ENCODE peak calls at places on chromosomes 11 and 22, in seven cellular contexts. D is BJ, I is heart left ventricle, B is A549, Z is lower leg skin, R is AG10803, J is left ventricle myocardium inferior. K is an unnamed sample.

GRCh38 chr11:72553748-72554147 is 119.4 kb upstream of the CLPB start:
- DNase-seq in D (no peak), R (no peak), I (no peak), J (no peak), B (peak), Z (peak), K (no peak)

GRCh38 chr11:125064070-125064469 is 965 bp downstream of the SLC37A2 start:
- DNase-seq in I (no peak), B (no peak), Z (peak), D (no peak), J (no peak), R (no peak), K (no peak)

GRCh38 chr11:96265236-96265737 is 77.7 kb downstream of the MAML2 start:
- DNase-seq in R (no peak), D (no peak), B (no peak), Z (no peak), I (no peak), J (no peak), K (no peak)

GRCh38 chr11:111637885-111638284 is 35.6 kb downstream of the SIK2 start:
- DNase-seq in D (no peak), I (no peak), Z (no peak), B (no peak), J (no peak), R (no peak), K (no peak)

GRCh38 chr22:25202290-25202921 is 2.7 kb downstream of the CRYBB3 start:
- DNase-seq in B (peak), I (peak), Z (no peak), J (peak), R (peak), D (no peak), K (no peak)

GRCh38 chr11:131025020-131025419 is 108.7 kb upstream of the SNX19 start:
- DNase-seq in D (no peak), J (no peak), I (no peak), B (peak), Z (no peak), R (peak), K (no peak)

GRCh38 chr22:20128902-20129746 is 2.5 kb upstream of the ZDHHC8 start:
- DNase-seq in B (peak), D (no peak), J (no peak), I (no peak), Z (no peak), R (peak), K (no peak)

GRCh38 chr22:49887716-49888115 is 30.5 kb downstream of the ALG12 start:
- DNase-seq in R (no peak), B (no peak), J (no peak), D (no peak), Z (no peak), I (no peak), K (no peak)

GRCh38 chr11:2687223-2687530 is 12.6 kb downstream of the KCNQ1OT1 start:
- DNase-seq in Z (no peak), B (no peak), I (no peak), R (no peak), D (no peak), J (no peak), K (no peak)

GRCh38 chr22:17260950-17261349 is 41.7 kb upstream of the ADA2 start:
- DNase-seq in Z (no peak), R (no peak), D (no peak), J (no peak), B (no peak), I (no peak), K (no peak)

GRCh38 chr11:44309483-44310197 is at the start of gene ALX4:
- DNase-seq in D (peak), B (peak), I (peak), J (peak), Z (no peak), R (peak), K (peak)

GRCh38 chr11:126317681-126318641 is 14.1 kb downstream of the DCPS start:
- DNase-seq in D (no peak), Z (peak), R (peak), B (no peak), I (peak), J (peak), K (no peak)

GRCh38 chr11:75403983-75404658 is 4.8 kb downstream of the RPS3 start:
- DNase-seq in B (no peak), R (no peak), J (no peak), D (no peak), I (no peak), Z (no peak), K (no peak)

GRCh38 chr11:128341280-128341679 is 246.1 kb downstream of the ETS1 start:
- DNase-seq in R (no peak), B (no peak), Z (no peak), D (no peak), J (no peak), I (no peak), K (no peak)

GRCh38 chr11:76579047-76579751 is 91.3 kb downstream of the LRRC32 start:
- DNase-seq in R (no peak), J (peak), I (peak), B (no peak), D (no peak), Z (no peak), K (no peak)

GRCh38 chr11:2864890-2865289 is 20.7 kb downstream of the CDKN1C start:
- DNase-seq in J (no peak), D (no peak), R (no peak), B (no peak), I (no peak), Z (no peak), K (no peak)

GRCh38 chr11:65891180-65892136 is 985 bp downstream of the CCDC85B start:
- DNase-seq in J (peak), B (peak), I (peak), Z (peak), R (no peak), D (no peak), K (no peak)

GRCh38 chr22:19289475-19290161 is 1.9 kb downstream of the CLTCL1 start:
- DNase-seq in I (no peak), J (no peak), Z (no peak), R (peak), D (no peak), B (no peak), K (peak)

GRCh38 chr11:18617688-18618340 is 16.3 kb downstream of the SPTY2D1 start:
- DNase-seq in Z (no peak), I (no peak), B (no peak), D (no peak), R (peak), J (no peak), K (no peak)

GRCh38 chr11:8384199-8384821 is 120.6 kb upstream of the LMO1 start:
- DNase-seq in R (peak), D (peak), I (no peak), J (no peak), Z (no peak), B (peak), K (no peak)
- TF ChIP-seq CTCF in R (no peak), D (peak), I (no peak), J (no peak), Z (no peak), B (no peak), K (no peak)

GRCh38 chr11:11788067-11788710 is 53.6 kb upstream of the USP47 start:
- DNase-seq in D (no peak), J (no peak), I (no peak), B (no peak), R (no peak), Z (no peak), K (no peak)

GRCh38 chr11:11786234-11786633 is 55.5 kb upstream of the USP47 start:
- DNase-seq in Z (no peak), R (peak), J (no peak), I (no peak), D (no peak), B (no peak), K (no peak)

GRCh38 chr11:11787305-11788066 is 54.3 kb upstream of the USP47 start:
- DNase-seq in B (peak), I (peak), D (no peak), Z (peak), J (peak), R (peak), K (peak)

GRCh38 chr11:11789735-11790369 is 51.9 kb upstream of the USP47 start:
- DNase-seq in B (peak), I (no peak), Z (no peak), D (no peak), R (peak), J (no peak), K (no peak)

DNA sequence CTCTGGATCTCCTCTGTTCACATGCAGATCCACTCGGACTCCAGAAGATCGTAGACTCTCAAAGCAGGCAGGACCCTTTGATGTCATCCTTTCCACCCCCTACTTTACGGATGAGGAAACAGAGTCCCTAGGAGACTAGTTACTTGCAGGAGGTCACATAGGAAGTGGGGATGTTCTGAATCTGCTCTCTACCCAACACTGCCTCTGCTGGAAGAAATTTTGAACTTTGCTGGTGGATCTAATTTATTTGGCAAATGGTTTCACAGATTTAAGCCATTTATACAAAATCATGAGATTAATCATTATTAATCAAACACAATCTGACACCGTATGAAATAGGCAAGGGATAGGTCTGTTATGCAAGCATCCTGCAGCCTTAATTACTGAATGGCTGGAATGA is 55.0 kb upstream of the USP47 start:
- DNase-seq in Z (no peak), B (peak), J (no peak), R (peak), D (no peak), I (no peak), K (no peak)
- TF ChIP-seq CTCF in Z (no peak), B (peak), J (peak), R (peak), D (peak), I (peak), K (peak)

GRCh38 chr22:29032584-29032983 is 29.0 kb downstream of the C22orf31 start:
- DNase-seq in D (no peak), J (no peak), B (peak), Z (no peak), I (no peak), R (no peak), K (no peak)

GRCh38 chr22:29030016-29030617 is 31.5 kb downstream of the C22orf31 start:
- DNase-seq in D (no peak), Z (no peak), J (no peak), R (peak), I (no peak), B (no peak), K (no peak)

GRCh38 chr22:29032014-29032475 is 29.6 kb downstream of the C22orf31 start:
- DNase-seq in R (no peak), Z (no peak), I (no peak), D (no peak), B (no peak), J (no peak), K (no peak)

GRCh38 chr22:29030618-29031235 is 30.9 kb downstream of the C22orf31 start:
- DNase-seq in Z (no peak), D (no peak), R (peak), I (peak), J (peak), B (peak), K (peak)

GRCh38 chr22:29031236-29031982 is 30.2 kb downstream of the C22orf31 start:
- DNase-seq in J (no peak), D (peak), I (peak), B (peak), Z (no peak), R (peak), K (no peak)
- TF ChIP-seq CTCF in J (no peak), D (peak), I (no peak), B (no peak), Z (no peak), R (peak), K (peak)

DNA sequence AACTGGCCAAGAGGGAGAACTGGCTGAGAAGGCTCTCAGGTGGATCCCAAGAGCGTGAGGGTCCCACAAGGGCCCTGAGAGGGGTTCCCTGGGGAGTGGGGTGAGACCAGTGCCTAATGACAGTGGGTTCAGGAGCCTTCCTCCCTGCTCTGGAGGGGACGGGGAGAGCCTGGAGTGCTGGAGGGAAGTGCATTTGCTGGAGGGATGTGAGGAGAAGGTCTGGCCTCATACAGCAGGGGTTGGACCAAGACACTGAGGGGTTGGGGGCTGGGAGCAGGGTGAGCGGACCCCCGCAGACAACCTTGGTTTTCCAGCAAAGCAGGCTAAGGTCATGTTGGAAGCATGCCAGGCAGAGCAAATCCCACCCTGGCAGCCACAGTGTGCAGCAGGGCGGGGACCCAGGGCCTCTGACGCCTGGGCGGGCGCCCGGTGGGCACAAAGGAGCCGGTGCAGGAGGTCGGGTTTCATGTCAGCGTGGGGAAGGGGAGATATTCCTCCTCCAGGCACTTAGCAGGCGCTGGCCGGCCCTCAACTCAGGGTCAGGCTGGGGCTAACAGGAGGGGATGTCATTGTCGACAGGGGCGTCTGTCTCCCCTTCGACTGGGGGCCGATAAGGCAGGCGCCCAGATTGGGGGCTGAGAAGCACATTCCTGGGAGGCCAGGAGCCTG is 3.1 kb upstream of the DERL3 start:
- DNase-seq in D (no peak), R (no peak), J (no peak), I (peak), Z (no peak), B (no peak), K (no peak)
- TF ChIP-seq CTCF in D (no peak), R (no peak), J (no peak), I (no peak), Z (no peak), B (no peak), K (no peak)

GRCh38 chr11:29518389-29519174 is 498.2 kb downstream of the KCNA4 start:
- DNase-seq in B (peak), R (no peak), D (no peak), J (no peak), I (no peak), Z (no peak), K (no peak)
- TF ChIP-seq CTCF in B (no peak), R (no peak), D (no peak), J (no peak), I (no peak), Z (no peak), K (peak)

GRCh38 chr11:16605971-16606783 is 132.3 kb upstream of the C11orf58 start:
- DNase-seq in B (peak), J (peak), I (peak), R (peak), Z (peak), D (peak), K (peak)
- TF ChIP-seq CTCF in B (peak), J (peak), I (peak), R (peak), Z (no peak), D (peak), K (peak)

DNA sequence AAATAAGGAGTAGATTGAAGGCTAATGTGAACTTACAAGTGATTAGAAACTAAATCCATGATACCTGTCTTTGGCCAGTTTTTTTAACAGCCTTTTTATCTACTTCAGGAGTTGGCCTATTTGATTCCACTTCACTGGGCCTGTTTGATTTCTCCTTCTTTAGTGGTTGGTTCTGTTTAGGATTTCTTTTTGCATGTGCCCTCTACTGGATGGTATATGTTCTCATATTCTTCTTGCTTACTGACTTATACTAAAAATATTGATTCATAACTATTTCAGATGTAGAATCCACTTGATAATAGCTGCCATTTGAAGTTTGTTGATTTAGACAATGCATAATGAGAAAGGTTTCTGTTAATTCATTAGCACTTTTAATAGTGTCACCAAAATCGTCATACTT is 53.9 kb downstream of the USP47 start:
- DNase-seq in I (no peak), R (peak), D (no peak), Z (no peak), J (no peak), B (peak), K (no peak)
- TF ChIP-seq CTCF in I (no peak), R (peak), D (peak), Z (no peak), J (peak), B (peak), K (no peak)

DNA sequence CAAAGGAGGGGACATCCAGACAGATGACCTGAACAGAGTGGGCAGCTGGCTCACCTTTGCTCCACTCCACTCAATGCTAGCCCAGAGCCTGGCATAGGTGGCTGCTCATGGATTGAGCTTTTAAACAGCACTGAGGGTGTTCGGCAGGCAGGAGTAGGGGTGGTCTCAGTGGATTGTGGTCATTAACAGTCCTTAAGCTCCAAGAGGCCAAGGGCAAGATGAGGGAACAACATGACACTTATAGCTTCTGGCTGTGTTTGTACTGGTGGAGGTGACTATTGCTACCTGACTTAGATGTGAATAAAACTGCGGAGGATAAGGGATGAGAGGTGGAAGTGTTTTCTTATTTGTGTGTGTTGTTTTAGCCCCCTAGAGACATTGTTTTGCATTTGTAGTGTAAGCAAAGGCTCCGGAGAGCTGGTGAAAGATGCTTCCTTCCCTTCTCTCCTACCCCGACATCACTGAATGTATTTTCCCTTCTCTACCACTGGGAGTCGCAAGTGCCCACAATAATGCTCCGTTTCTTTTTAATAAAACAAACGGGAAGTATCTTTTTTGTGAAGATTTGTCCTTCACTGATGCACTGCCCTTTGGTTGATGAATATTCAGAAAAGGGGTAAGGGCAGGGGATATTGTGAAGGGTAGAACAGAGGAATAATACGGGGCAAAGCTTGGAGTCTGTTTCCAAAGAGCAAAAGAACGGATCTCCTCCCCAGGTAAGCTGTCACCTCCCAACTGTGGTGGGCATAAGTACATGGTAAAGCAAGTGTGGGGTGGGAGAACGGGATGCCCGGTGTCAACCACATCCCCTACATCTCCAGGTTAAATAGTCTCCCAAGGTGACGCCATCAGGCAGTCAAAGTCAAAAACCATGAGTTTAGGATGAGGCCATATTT is 27.5 kb upstream of the MTNR1B start:
- DNase-seq in J (no peak), I (no peak), D (no peak), B (peak), Z (no peak), R (peak), K (no peak)
- TF ChIP-seq CTCF in J (peak), I (peak), D (peak), B (peak), Z (no peak), R (peak), K (peak)

DNA sequence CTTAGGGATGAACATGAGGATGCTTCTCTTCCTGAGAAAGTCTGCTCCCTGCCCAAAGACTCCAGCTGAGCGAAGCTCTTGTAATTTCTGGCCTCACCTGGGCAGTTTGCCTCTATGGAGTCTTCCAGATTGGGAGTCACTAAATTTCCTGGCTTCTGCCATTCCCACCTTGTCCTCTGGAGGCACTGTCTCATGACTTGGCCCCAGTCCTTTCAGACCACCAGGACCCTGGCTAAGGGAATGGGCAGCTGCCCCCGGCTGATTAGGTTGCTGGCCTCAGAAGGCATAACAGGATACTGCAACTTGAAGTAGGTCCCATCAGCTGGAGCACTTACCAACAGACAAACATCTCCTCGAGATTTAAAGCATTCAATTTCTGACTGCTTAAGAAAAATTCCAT is 128.1 kb upstream of the SPON1 start:
- DNase-seq in D (no peak), R (no peak), B (peak), I (no peak), J (no peak), Z (no peak), K (no peak)
- TF ChIP-seq CTCF in D (peak), R (peak), B (no peak), I (no peak), J (no peak), Z (no peak), K (peak)

K was measured in type B pancreatic cell.